ENCODE peak calls at places on chromosomes 4 and X, in four cellular contexts. Q is choroid plexus epithelial cell, S is upper lobe of right lung, N is PC-9. Z is an unnamed sample.

GRCh38 chrX:65697173-65697572 is 29.7 kb downstream of the MSN start:
- DNase-seq in Q (peak), S (no peak), N (no peak), Z (peak)

GRCh38 chr4:102787096-102787867 is 26.5 kb upstream of the MANBA start:
- DNase-seq in Q (peak), S (no peak), N (no peak), Z (peak)

GRCh38 chr4:22348410-22348809 is 167.5 kb downstream of the ADGRA3 start:
- DNase-seq in Q (no peak), S (no peak), N (no peak), Z (no peak)

GRCh38 chr4:7342581-7343352 is 92.0 kb downstream of the PSAPL1 start:
- DNase-seq in Q (no peak), S (no peak), N (no peak), Z (no peak)

GRCh38 chrX:1420371-1420770 is 28.5 kb upstream of the SLC25A6 start:
- DNase-seq in Q (no peak), S (peak), N (no peak), Z (no peak)

GRCh38 chr4:845836-846251 is 19.9 kb upstream of the CPLX1 start:
- DNase-seq in Q (peak), S (no peak), N (no peak), Z (peak)

GRCh38 chr4:153233761-153234371 is 29.6 kb downstream of the TRIM2 start:
- DNase-seq in Q (peak), S (no peak), N (peak), Z (peak)

GRCh38 chr4:122224348-122224747 is 72.2 kb downstream of the BLTP1 start:
- DNase-seq in Q (peak), S (no peak), N (peak), Z (peak)

GRCh38 chrX:96843566-96843965 is 40.1 kb upstream of the RPA4 start:
- DNase-seq in Q (peak), S (no peak), N (no peak), Z (peak)

GRCh38 chr4:121658125-121658524 is 38.7 kb downstream of the ANXA5 start:
- DNase-seq in Q (no peak), S (no peak), N (no peak), Z (no peak)

GRCh38 chrX:154800508-154801207 is 4.6 kb downstream of the MPP1 start:
- DNase-seq in Q (no peak), S (no peak), N (no peak), Z (peak)

DNA sequence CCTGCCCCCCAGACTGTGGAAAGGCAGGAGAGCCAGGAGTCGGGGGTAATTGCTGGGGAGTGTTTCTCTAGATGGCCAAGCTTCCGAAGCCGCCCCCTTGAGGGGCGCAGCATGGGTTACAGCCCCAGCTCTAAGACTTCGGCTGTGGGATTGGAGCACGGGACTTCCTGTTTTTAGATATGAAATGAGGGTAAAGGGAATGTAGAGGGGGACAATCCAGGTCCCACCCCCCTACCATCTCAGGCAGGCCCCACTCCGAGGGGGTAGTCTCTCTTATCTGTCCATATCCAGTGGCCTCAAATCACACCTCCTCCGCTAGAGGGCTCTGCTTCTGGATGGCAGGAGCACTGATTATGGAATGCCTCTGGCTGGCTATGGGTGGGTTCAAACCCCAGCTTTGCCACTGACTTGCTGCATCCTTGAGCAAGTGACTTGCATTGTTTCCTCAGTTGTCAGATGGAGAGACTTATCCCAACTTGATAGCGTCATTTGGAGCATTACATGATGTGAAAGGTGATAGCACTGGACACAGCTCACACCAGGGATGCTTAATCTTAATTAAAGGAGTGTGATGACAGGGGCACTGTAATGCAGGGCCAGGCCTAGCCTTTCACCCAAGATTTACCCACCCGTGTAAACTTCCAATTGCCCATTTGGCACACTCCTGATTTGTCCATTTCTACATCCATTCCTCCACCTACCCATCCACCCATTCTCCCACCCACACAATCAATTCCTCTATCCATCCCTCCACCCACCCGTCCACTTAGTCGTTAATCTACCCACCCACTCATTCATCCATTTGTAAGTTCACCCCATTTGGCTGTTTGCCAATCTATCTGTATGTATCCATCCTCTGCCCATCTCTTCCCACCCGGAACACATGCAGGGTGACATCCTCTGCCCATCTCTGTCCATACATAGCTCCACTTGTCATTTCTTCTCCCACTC is 845 bp upstream of the KCND1 start:
- DNase-seq in Q (peak), S (no peak), N (no peak), Z (peak)
- H3K4me3 ChIP-seq in Q (peak), S (peak), N (no peak), Z (peak)

GRCh38 chrX:145533534-145533933 is 284.1 kb upstream of the SLITRK2 start:
- DNase-seq in Q (no peak), S (no peak), N (no peak), Z (no peak)
- TF ChIP-seq CTCF in Q (no peak), S (no peak), N (no peak), Z (no peak)

GRCh38 chrX:11756354-11757318 is 1.4 kb upstream of the MSL3 start:
- DNase-seq in Q (peak), S (no peak), N (peak), Z (peak)
- H3K4me3 ChIP-seq in Q (no peak), S (peak), N (peak), Z (no peak)

GRCh38 chr4:109875106-109875505 is 27.2 kb downstream of the LRIT3 start:
- DNase-seq in Q (no peak), S (no peak), N (no peak), Z (no peak)

GRCh38 chr4:109876634-109877265 is 28.8 kb downstream of the LRIT3 start:
- DNase-seq in Q (no peak), S (no peak), N (no peak), Z (no peak)

GRCh38 chr4:109872950-109873656 is 25.2 kb downstream of the LRIT3 start:
- DNase-seq in Q (no peak), S (no peak), N (no peak), Z (no peak)

GRCh38 chr4:109872065-109872464 is 24.2 kb downstream of the LRIT3 start:
- DNase-seq in Q (no peak), S (no peak), N (no peak), Z (no peak)

GRCh38 chr4:109873791-109874514 is 26.0 kb downstream of the LRIT3 start:
- DNase-seq in Q (peak), S (no peak), N (no peak), Z (no peak)
- TF ChIP-seq CTCF in Q (no peak), S (no peak), N (no peak), Z (no peak)

GRCh38 chr4:26021417-26022345 is 107.7 kb downstream of the SMIM20 start:
- DNase-seq in Q (peak), S (no peak), N (peak), Z (peak)
- H3K4me3 ChIP-seq in Q (peak), S (peak), N (peak), Z (no peak)

DNA sequence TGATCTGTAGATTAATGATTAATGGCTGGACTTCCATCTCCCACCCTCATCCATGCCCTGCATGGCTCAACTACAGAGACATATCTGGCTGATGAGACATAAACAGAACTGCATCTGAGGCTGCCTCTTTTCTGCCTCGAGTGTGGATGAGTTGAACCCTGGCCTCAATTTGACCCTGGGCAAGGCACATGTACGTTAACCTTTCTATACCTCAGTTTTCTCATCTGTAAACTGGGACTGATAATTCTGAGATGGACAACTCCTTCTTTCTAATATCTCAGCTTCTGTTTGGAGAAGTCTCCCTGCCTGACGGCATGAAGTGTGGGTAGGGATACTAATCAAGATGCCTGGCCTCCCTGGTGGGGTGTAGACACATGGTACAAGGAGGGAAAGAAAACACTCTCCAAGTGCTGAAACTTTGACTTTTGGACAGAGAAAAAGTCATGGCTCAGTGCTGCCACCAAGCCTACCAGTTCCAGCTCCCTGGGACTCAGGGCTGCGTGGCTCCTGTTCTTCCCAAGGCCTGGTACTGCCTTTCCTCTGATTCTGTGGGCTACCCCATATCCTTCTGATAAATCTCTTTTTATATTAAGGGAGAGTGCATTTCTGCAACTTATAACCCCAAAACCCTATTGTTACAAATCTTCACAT is 64.4 kb downstream of the HAUS3 start:
- DNase-seq in Q (peak), S (no peak), N (no peak), Z (peak)
- TF ChIP-seq CTCF in Q (peak), S (no peak), N (no peak), Z (peak)

DNA sequence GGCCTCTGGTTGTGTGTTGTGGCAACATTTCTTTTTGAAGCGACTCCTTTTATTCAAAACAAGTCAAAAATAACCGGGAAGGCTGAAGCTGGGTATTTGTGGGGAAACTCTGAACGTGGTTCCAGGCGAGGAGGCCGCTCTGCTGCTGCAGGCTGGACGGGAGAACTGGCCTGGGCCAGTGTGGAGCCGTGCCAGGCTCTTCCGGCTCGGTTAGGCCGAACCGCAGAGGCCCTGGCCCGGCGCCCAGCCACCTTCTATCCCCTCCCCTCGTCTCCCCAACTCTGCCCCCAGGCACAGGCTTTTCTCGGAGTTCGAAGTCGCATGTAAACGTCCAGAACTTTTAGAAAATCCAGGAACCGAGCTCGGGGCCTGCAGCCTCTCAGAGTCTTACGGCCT is 2.4 kb upstream of the BCOR start:
- DNase-seq in Q (peak), S (peak), N (peak), Z (peak)
- H3K4me3 ChIP-seq in Q (no peak), S (no peak), N (peak), Z (no peak)

GRCh38 chr4:48269861-48270515 is 350 bp upstream of the TEC start:
- DNase-seq in Q (peak), S (peak), N (peak), Z (peak)
- TF ChIP-seq CTCF in Q (peak), S (peak), N (peak), Z (peak)

GRCh38 chr4:89836031-89836777 is 757 bp downstream of the SNCA start:
- DNase-seq in Q (no peak), S (peak), N (no peak), Z (no peak)
- H3K4me3 ChIP-seq in Q (peak), S (peak), N (peak), Z (no peak)

Z was measured in cardiac fibroblast.